ENCODE peak calls at places on chromosomes 12 and 14, in ten cellular contexts. One of them, this sample, is unnamed.

GRCh38 chr12:24840046-24840800 is 108.7 kb downstream of the BCAT1 start:
- DNase-seq in nephron progenitor cell: no peak
- DNase-seq in mammary epithelial cell: no peak
- DNase-seq in GM20000: no peak
- DNase-seq in NB4: no peak
- DNase-seq in neural crest cell: no peak
- DNase-seq in WTC11: no peak
- DNase-seq in psoas muscle: no peak
- DNase-seq in fibroblast of mammary gland: peak
- DNase-seq in RWPE2: no peak
- DNase-seq in this sample: no peak

GRCh38 chr14:71988954-71989353 is 56.7 kb downstream of the RGS6 start:
- DNase-seq in nephron progenitor cell: no peak
- DNase-seq in mammary epithelial cell: no peak
- DNase-seq in GM20000: no peak
- DNase-seq in NB4: no peak
- DNase-seq in neural crest cell: no peak
- DNase-seq in WTC11: no peak
- DNase-seq in psoas muscle: no peak
- DNase-seq in fibroblast of mammary gland: no peak
- DNase-seq in RWPE2: no peak
- DNase-seq in this sample: no peak

GRCh38 chr14:80110721-80111120 is 100.6 kb downstream of the DIO2 start:
- DNase-seq in nephron progenitor cell: no peak
- DNase-seq in mammary epithelial cell: no peak
- DNase-seq in GM20000: no peak
- DNase-seq in NB4: no peak
- DNase-seq in neural crest cell: no peak
- DNase-seq in WTC11: no peak
- DNase-seq in psoas muscle: no peak
- DNase-seq in fibroblast of mammary gland: no peak
- DNase-seq in RWPE2: no peak
- DNase-seq in this sample: no peak

GRCh38 chr12:89789862-89790261 is 81.2 kb upstream of the ATP2B1 start:
- DNase-seq in nephron progenitor cell: no peak
- DNase-seq in mammary epithelial cell: no peak
- DNase-seq in GM20000: peak
- DNase-seq in NB4: peak
- DNase-seq in neural crest cell: no peak
- DNase-seq in WTC11: no peak
- DNase-seq in psoas muscle: no peak
- DNase-seq in fibroblast of mammary gland: no peak
- DNase-seq in RWPE2: no peak
- DNase-seq in this sample: no peak

GRCh38 chr12:3697311-3697870 is 55.5 kb downstream of the CRACR2A start:
- DNase-seq in nephron progenitor cell: no peak
- DNase-seq in mammary epithelial cell: no peak
- DNase-seq in GM20000: no peak
- DNase-seq in NB4: no peak
- DNase-seq in neural crest cell: no peak
- DNase-seq in WTC11: no peak
- DNase-seq in psoas muscle: no peak
- DNase-seq in fibroblast of mammary gland: peak
- DNase-seq in RWPE2: no peak
- DNase-seq in this sample: no peak

GRCh38 chr14:80381964-80382363 is 170.7 kb upstream of the DIO2 start:
- DNase-seq in nephron progenitor cell: no peak
- DNase-seq in mammary epithelial cell: no peak
- DNase-seq in GM20000: no peak
- DNase-seq in NB4: no peak
- DNase-seq in neural crest cell: no peak
- DNase-seq in WTC11: no peak
- DNase-seq in psoas muscle: peak
- DNase-seq in fibroblast of mammary gland: no peak
- DNase-seq in RWPE2: no peak
- DNase-seq in this sample: no peak

GRCh38 chr14:104087981-104088850 is 2.7 kb downstream of the ASPG start:
- DNase-seq in nephron progenitor cell: peak
- DNase-seq in mammary epithelial cell: no peak
- DNase-seq in GM20000: no peak
- DNase-seq in NB4: no peak
- DNase-seq in neural crest cell: no peak
- DNase-seq in WTC11: peak
- DNase-seq in psoas muscle: no peak
- DNase-seq in fibroblast of mammary gland: no peak
- DNase-seq in RWPE2: no peak
- DNase-seq in this sample: no peak

GRCh38 chr12:73902270-73902669 is 635.4 kb upstream of the ATXN7L3B start:
- DNase-seq in nephron progenitor cell: no peak
- DNase-seq in mammary epithelial cell: no peak
- DNase-seq in GM20000: no peak
- DNase-seq in NB4: no peak
- DNase-seq in neural crest cell: no peak
- DNase-seq in WTC11: no peak
- DNase-seq in psoas muscle: no peak
- DNase-seq in fibroblast of mammary gland: no peak
- DNase-seq in RWPE2: no peak
- DNase-seq in this sample: peak

GRCh38 chr12:60255044-60255443 is 659.2 kb downstream of the SLC16A7 start:
- DNase-seq in nephron progenitor cell: no peak
- DNase-seq in mammary epithelial cell: no peak
- DNase-seq in GM20000: no peak
- DNase-seq in NB4: no peak
- DNase-seq in neural crest cell: no peak
- DNase-seq in WTC11: no peak
- DNase-seq in psoas muscle: no peak
- DNase-seq in fibroblast of mammary gland: no peak
- DNase-seq in RWPE2: no peak
- DNase-seq in this sample: no peak

DNA sequence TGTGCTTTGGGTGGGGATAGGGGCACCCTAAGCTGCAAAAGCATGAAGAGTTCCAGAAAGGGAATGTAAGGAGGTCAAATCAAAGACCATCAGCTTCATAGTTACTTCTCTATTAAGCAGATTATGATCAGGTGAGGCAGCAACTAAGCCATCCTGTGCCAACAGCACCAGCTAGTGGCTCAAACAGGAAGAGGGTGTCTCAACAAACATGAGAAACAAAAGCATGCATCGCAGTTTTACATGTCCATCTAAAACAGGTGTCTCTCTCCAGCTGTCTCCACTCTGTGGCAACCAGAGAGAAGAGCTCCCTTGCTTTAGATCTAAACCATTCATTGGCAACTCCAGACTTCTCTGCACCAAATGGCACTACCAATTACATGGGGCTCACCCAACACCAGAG is 52.9 kb downstream of the ACTN1 start:
- DNase-seq in nephron progenitor cell: no peak
- DNase-seq in mammary epithelial cell: no peak
- DNase-seq in GM20000: no peak
- DNase-seq in NB4: peak
- DNase-seq in neural crest cell: no peak
- DNase-seq in WTC11: no peak
- DNase-seq in psoas muscle: no peak
- DNase-seq in fibroblast of mammary gland: no peak
- DNase-seq in RWPE2: no peak
- DNase-seq in this sample: no peak
- TF ChIP-seq CTCF in nephron progenitor cell: no peak
- TF ChIP-seq CTCF in mammary epithelial cell: peak
- TF ChIP-seq CTCF in GM20000: no peak
- TF ChIP-seq CTCF in NB4: peak
- TF ChIP-seq CTCF in neural crest cell: peak
- TF ChIP-seq CTCF in WTC11: no peak
- TF ChIP-seq CTCF in psoas muscle: no peak
- TF ChIP-seq CTCF in fibroblast of mammary gland: peak
- TF ChIP-seq CTCF in RWPE2: peak
- TF ChIP-seq CTCF in this sample: peak

DNA sequence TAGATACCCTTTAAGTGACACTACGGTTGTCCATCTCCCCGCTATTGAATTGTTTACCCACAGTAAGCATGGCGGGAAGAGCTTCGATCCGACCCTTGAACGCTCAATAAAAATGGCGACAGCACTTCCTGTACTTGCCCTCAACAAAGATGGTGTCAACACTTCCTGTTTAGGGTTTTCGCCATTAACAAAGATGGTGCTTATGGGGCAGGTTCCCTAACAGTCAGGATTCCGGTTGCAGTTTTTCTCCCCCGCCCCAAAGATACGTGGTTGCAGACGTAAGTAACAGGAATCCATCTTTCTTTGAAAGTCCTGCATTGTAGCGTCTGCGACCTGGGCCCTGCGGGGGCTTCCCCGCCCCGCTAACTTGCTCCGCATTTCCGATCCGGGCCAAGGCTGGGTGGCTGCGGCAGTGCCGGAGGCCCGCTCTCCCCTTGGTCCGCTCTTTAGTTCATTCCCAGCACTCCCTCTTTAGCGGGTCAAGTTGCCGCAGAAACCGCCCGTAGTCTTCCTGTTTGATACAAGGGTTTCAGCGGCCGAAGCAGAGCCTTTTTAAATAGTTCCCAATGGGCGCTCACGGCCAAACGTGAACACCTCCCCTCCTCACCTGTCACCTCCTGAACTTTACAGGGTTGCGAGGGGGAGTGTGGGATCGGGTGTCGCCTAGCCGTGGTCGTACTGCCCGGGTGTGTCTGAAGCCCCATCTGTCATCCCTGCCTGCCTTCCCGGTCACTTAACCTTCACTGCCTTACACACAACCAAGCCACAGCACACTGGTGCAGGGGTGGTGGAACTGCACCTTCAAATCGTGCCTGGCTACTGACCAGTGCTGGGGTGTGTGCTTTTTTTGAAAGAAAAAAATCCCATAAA is at the start of gene CRADD:
- DNase-seq in nephron progenitor cell: peak
- DNase-seq in mammary epithelial cell: peak
- DNase-seq in GM20000: peak
- DNase-seq in NB4: peak
- DNase-seq in neural crest cell: peak
- DNase-seq in WTC11: peak
- DNase-seq in psoas muscle: peak
- DNase-seq in fibroblast of mammary gland: peak
- DNase-seq in RWPE2: peak
- DNase-seq in this sample: peak
- TF ChIP-seq CTCF in nephron progenitor cell: no peak
- TF ChIP-seq CTCF in mammary epithelial cell: no peak
- TF ChIP-seq CTCF in GM20000: no peak
- TF ChIP-seq CTCF in NB4: no peak
- TF ChIP-seq CTCF in neural crest cell: peak
- TF ChIP-seq CTCF in WTC11: no peak
- TF ChIP-seq CTCF in psoas muscle: peak
- TF ChIP-seq CTCF in fibroblast of mammary gland: no peak
- TF ChIP-seq CTCF in RWPE2: no peak
- TF ChIP-seq CTCF in this sample: no peak

GRCh38 chr12:117468016-117468415 is 106.6 kb upstream of the NOS1 start:
- DNase-seq in nephron progenitor cell: no peak
- DNase-seq in mammary epithelial cell: no peak
- DNase-seq in GM20000: no peak
- DNase-seq in NB4: no peak
- DNase-seq in neural crest cell: no peak
- DNase-seq in WTC11: no peak
- DNase-seq in psoas muscle: no peak
- DNase-seq in fibroblast of mammary gland: no peak
- DNase-seq in RWPE2: no peak
- DNase-seq in this sample: no peak

GRCh38 chr12:117473856-117474255 is 112.4 kb upstream of the NOS1 start:
- DNase-seq in nephron progenitor cell: no peak
- DNase-seq in mammary epithelial cell: no peak
- DNase-seq in GM20000: no peak
- DNase-seq in NB4: no peak
- DNase-seq in neural crest cell: no peak
- DNase-seq in WTC11: no peak
- DNase-seq in psoas muscle: no peak
- DNase-seq in fibroblast of mammary gland: no peak
- DNase-seq in RWPE2: no peak
- DNase-seq in this sample: no peak

GRCh38 chr12:117472983-117473382 is 111.6 kb upstream of the NOS1 start:
- DNase-seq in nephron progenitor cell: peak
- DNase-seq in mammary epithelial cell: no peak
- DNase-seq in GM20000: no peak
- DNase-seq in NB4: no peak
- DNase-seq in neural crest cell: peak
- DNase-seq in WTC11: peak
- DNase-seq in psoas muscle: no peak
- DNase-seq in fibroblast of mammary gland: no peak
- DNase-seq in RWPE2: no peak
- DNase-seq in this sample: no peak

GRCh38 chr12:117469883-117470483 is 108.6 kb upstream of the NOS1 start:
- DNase-seq in nephron progenitor cell: no peak
- DNase-seq in mammary epithelial cell: no peak
- DNase-seq in GM20000: no peak
- DNase-seq in NB4: no peak
- DNase-seq in neural crest cell: no peak
- DNase-seq in WTC11: no peak
- DNase-seq in psoas muscle: no peak
- DNase-seq in fibroblast of mammary gland: no peak
- DNase-seq in RWPE2: no peak
- DNase-seq in this sample: no peak

DNA sequence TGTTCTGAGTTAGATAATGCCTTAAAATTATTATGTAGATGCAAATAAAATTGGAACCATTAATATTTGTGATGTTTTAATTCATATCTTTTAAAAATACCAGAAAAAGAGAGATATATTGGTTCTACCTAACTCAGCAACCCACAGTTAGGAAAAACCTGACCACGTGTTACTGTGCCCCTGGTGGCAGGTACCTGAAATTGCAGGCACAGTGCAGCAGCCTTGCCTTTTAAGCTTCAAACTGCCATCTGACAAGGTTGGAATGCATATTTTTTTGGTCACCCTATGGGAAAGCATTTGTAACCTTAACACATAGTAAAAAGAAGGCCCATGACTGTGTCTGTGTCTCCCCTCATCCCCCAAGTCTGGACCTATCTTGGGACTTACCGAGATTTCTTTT is 109.4 kb upstream of the NOS1 start:
- DNase-seq in nephron progenitor cell: no peak
- DNase-seq in mammary epithelial cell: no peak
- DNase-seq in GM20000: no peak
- DNase-seq in NB4: peak
- DNase-seq in neural crest cell: no peak
- DNase-seq in WTC11: peak
- DNase-seq in psoas muscle: no peak
- DNase-seq in fibroblast of mammary gland: no peak
- DNase-seq in RWPE2: no peak
- DNase-seq in this sample: no peak
- TF ChIP-seq CTCF in nephron progenitor cell: peak
- TF ChIP-seq CTCF in mammary epithelial cell: peak
- TF ChIP-seq CTCF in GM20000: peak
- TF ChIP-seq CTCF in NB4: peak
- TF ChIP-seq CTCF in neural crest cell: peak
- TF ChIP-seq CTCF in WTC11: peak
- TF ChIP-seq CTCF in psoas muscle: peak
- TF ChIP-seq CTCF in fibroblast of mammary gland: peak
- TF ChIP-seq CTCF in RWPE2: no peak
- TF ChIP-seq CTCF in this sample: no peak

DNA sequence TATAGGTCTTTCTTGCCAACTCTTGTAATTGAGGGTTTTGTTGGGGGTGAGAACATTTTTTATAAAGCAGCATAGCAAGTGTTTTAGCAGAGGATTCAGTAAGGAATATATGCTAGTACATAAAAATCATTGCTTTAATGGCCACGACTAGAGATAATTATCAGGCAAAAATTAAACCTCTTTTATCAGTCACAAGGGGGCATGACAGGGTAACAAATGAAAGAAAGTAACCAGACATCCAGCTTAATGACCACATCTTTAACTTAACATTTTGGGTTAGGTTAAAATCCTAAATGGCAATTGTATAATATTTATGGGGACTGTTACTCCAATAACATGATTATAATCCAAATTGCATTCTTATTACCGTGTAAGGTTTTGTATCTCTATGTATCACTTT is 119.6 kb downstream of the LRRIQ1 start:
- DNase-seq in nephron progenitor cell: no peak
- DNase-seq in mammary epithelial cell: no peak
- DNase-seq in GM20000: no peak
- DNase-seq in NB4: peak
- DNase-seq in neural crest cell: no peak
- DNase-seq in WTC11: no peak
- DNase-seq in psoas muscle: no peak
- DNase-seq in fibroblast of mammary gland: peak
- DNase-seq in RWPE2: no peak
- DNase-seq in this sample: peak
- TF ChIP-seq CTCF in nephron progenitor cell: peak
- TF ChIP-seq CTCF in mammary epithelial cell: peak
- TF ChIP-seq CTCF in GM20000: no peak
- TF ChIP-seq CTCF in NB4: no peak
- TF ChIP-seq CTCF in neural crest cell: peak
- TF ChIP-seq CTCF in WTC11: no peak
- TF ChIP-seq CTCF in psoas muscle: no peak
- TF ChIP-seq CTCF in fibroblast of mammary gland: peak
- TF ChIP-seq CTCF in RWPE2: peak
- TF ChIP-seq CTCF in this sample: peak